ENCODE peak calls at places on chromosomes 11 and 22, in five cellular contexts. Y is mesenchymal stem cell, M is H9, T is trophoblast cell, A is H1. V is an unnamed sample.

GRCh38 chr22:46622081-46622521 is 1.9 kb downstream of the GRAMD4 start:
- DNase-seq in Y (no peak), M (no peak), T (no peak), A (peak), V (no peak)

GRCh38 chr11:36398261-36398953 is 102.3 kb downstream of the PRR5L start:
- DNase-seq in Y (no peak), M (no peak), T (no peak), A (no peak), V (no peak)

GRCh38 chr11:112776834-112777793 is 184.1 kb upstream of the NCAM1 start:
- DNase-seq in Y (no peak), M (no peak), T (no peak), A (no peak), V (no peak)

GRCh38 chr11:64419257-64419790 is 60.4 kb downstream of the RPS6KA4 start:
- DNase-seq in Y (no peak), M (no peak), T (no peak), A (no peak), V (no peak)

GRCh38 chr11:62171261-62171723 is 18.7 kb upstream of the SCGB1D1 start:
- DNase-seq in Y (peak), M (peak), T (peak), A (peak), V (peak)

GRCh38 chr22:36301384-36301828 is 48.5 kb downstream of the APOL1 start:
- DNase-seq in Y (peak), M (peak), T (peak), A (peak), V (peak)

GRCh38 chr22:46056169-46057041 is 79.4 kb upstream of the WNT7B start:
- DNase-seq in Y (no peak), M (no peak), T (no peak), A (no peak), V (no peak)

GRCh38 chr11:121539000-121539399 is 86.2 kb upstream of the SORL1-AS1 start:
- DNase-seq in Y (no peak), M (no peak), T (no peak), A (no peak), V (no peak)

GRCh38 chr11:44795803-44796535 is 69.2 kb downstream of the TSPAN18 start:
- DNase-seq in Y (no peak), M (no peak), T (no peak), A (no peak), V (no peak)

GRCh38 chr22:39463931-39464390 is 7.1 kb downstream of the MGAT3 start:
- DNase-seq in Y (no peak), M (no peak), T (peak), A (no peak), V (no peak)

GRCh38 chr11:45931739-45932138 is 9.3 kb downstream of the LARGE2 start:
- DNase-seq in Y (no peak), M (no peak), T (no peak), A (no peak), V (no peak)

GRCh38 chr11:97739892-97740782 is 1280.6 kb upstream of the CNTN5 start:
- DNase-seq in Y (peak), M (no peak), T (no peak), A (no peak), V (no peak)

GRCh38 chr22:22042599-22043295 is 60.2 kb upstream of the TOP3B start:
- DNase-seq in Y (no peak), M (no peak), T (no peak), A (no peak), V (no peak)

GRCh38 chr11:108160970-108161566 is 39.7 kb downstream of the ACAT1 start:
- DNase-seq in Y (no peak), M (no peak), T (no peak), A (no peak), V (no peak)

GRCh38 chr22:46449974-46450745 is 87.3 kb downstream of the CELSR1 start:
- DNase-seq in Y (no peak), M (no peak), T (no peak), A (no peak), V (no peak)

GRCh38 chr11:49442669-49443068 is 234.3 kb upstream of the FOLH1 start:
- DNase-seq in Y (no peak), M (no peak), T (no peak), A (no peak), V (no peak)

GRCh38 chr22:49569286-49570031 is 258.2 kb downstream of the BRD1 start:
- DNase-seq in Y (no peak), M (peak), T (no peak), A (peak), V (no peak)

GRCh38 chr11:64057890-64058289 is 22.2 kb downstream of the FLRT1 start:
- DNase-seq in Y (no peak), M (no peak), T (no peak), A (no peak), V (no peak)

GRCh38 chr11:77637345-77638165 is at the start of gene CLNS1A:
- DNase-seq in Y (peak), M (peak), T (peak), A (peak), V (peak)

GRCh38 chr22:38148252-38148651 is 33.4 kb downstream of the PLA2G6 start:
- DNase-seq in Y (peak), M (no peak), T (peak), A (no peak), V (no peak)

GRCh38 chr11:58530236-58530635 is 22.3 kb upstream of the OR5B21 start:
- DNase-seq in Y (no peak), M (no peak), T (no peak), A (no peak), V (no peak)

GRCh38 chr11:108985611-108986279 is 320.9 kb downstream of the DDX10 start:
- DNase-seq in Y (peak), M (no peak), T (no peak), A (no peak), V (no peak)

GRCh38 chr22:30182365-30182764 is 64.2 kb downstream of the LIF start:
- DNase-seq in Y (peak), M (no peak), T (no peak), A (no peak), V (no peak)

GRCh38 chr11:119491753-119492455 is 68.9 kb upstream of the THY1 start:
- DNase-seq in Y (peak), M (no peak), T (no peak), A (no peak), V (no peak)

GRCh38 chr22:18101536-18101935 is 9.1 kb upstream of the TUBA8 start:
- DNase-seq in Y (no peak), M (no peak), T (no peak), A (no peak), V (no peak)

GRCh38 chr22:44574581-44575343 is 76.7 kb upstream of the RTL6 start:
- DNase-seq in Y (no peak), M (no peak), T (no peak), A (no peak), V (no peak)
- H4K91ac ChIP-seq in Y (no peak), M (no peak), T (no peak), A (no peak), V (no peak)

DNA sequence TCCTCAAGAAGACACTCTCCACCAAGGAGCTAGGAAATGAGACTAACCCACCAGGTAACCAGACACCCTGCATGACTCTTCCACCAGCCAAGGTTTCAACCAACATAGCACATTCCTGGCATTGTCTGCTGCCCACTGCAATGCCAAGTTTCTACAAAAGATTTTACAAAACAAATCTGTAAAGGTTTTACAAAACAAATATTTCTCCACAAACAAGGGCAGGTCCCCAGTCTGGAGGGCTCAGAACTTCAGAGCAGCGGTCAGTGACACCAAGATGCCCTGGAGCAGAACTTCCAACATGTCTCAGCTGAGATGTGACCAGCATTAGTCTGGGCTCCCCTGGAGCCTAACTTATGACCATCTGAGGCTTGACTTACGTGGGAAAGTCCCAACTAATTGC is 14.0 kb downstream of the GALNT18 start:
- DNase-seq in Y (no peak), M (no peak), T (peak), A (no peak), V (no peak)
- H2BK12ac ChIP-seq in Y (no peak), M (no peak), T (no peak), A (no peak), V (no peak)

DNA sequence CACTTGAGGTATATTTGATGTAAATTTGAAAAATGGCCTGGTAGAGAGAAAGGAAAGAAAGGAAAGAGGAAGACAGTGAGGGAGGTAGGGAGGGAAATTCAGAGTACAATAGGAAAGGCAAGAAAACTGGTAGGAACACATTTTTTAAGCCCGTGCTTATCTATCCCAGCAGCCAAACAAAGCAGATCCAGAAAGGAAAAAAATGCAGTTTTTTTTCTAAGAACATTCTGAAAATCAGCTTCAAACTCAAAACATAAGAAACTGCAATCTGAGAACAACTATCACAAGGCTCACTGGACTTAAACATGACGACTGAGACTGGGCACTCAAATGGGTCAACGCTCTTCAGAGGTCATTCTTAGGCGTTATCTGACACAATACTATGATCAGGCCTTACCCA is 408.3 kb upstream of the DDI1 start:
- DNase-seq in Y (no peak), M (no peak), T (no peak), A (no peak), V (no peak)
- H3K4ac ChIP-seq in Y (no peak), M (no peak), T (no peak), A (no peak), V (no peak)

GRCh38 chr11:81026008-81026407 is 1585.2 kb upstream of the TENM4 start:
- DNase-seq in Y (no peak), M (no peak), T (no peak), A (no peak), V (no peak)

GRCh38 chr11:81033779-81034550 is 1593.1 kb upstream of the TENM4 start:
- DNase-seq in Y (no peak), M (no peak), T (no peak), A (no peak), V (no peak)

GRCh38 chr11:81030186-81030585 is 1589.4 kb upstream of the TENM4 start:
- DNase-seq in Y (peak), M (no peak), T (no peak), A (no peak), V (no peak)
- H4K91ac ChIP-seq in Y (no peak), M (no peak), T (no peak), A (no peak), V (no peak)

V was measured in neuronal stem cell.